ENCODE peak calls at places on chromosomes 16 and 17, in four cellular contexts. One of them, this sample, is unnamed.

GRCh38 chr16:74035816-74036215 is 260.8 kb upstream of the PSMD7 start:
- DNase-seq in transverse colon: no peak
- DNase-seq in tibial nerve: no peak
- DNase-seq in A549: peak
- DNase-seq in this sample: no peak

GRCh38 chr17:7191571-7192270 is 12.6 kb upstream of the ASGR1 start:
- DNase-seq in transverse colon: no peak
- DNase-seq in tibial nerve: no peak
- DNase-seq in A549: peak
- DNase-seq in this sample: no peak

GRCh38 chr16:89330177-89330856 is 112.8 kb downstream of the ZNF778 start:
- DNase-seq in A549: peak
- DNase-seq in transverse colon: no peak
- DNase-seq in tibial nerve: no peak
- DNase-seq in this sample: peak

GRCh38 chr16:21563676-21564075 is 35.7 kb upstream of the METTL9 start:
- DNase-seq in transverse colon: no peak
- DNase-seq in A549: no peak
- DNase-seq in tibial nerve: no peak
- DNase-seq in this sample: no peak

GRCh38 chr17:79618383-79619067 is 7.7 kb upstream of the RBFOX3 start:
- DNase-seq in tibial nerve: no peak
- DNase-seq in transverse colon: no peak
- DNase-seq in A549: no peak
- DNase-seq in this sample: no peak

GRCh38 chr17:31313982-31314787 is at the start of gene EVI2B:
- DNase-seq in transverse colon: no peak
- DNase-seq in tibial nerve: no peak
- DNase-seq in A549: peak
- DNase-seq in this sample: no peak

GRCh38 chr17:4806420-4806769 is 557 bp upstream of the PLD2 start:
- DNase-seq in A549: no peak
- DNase-seq in tibial nerve: no peak
- DNase-seq in transverse colon: peak
- DNase-seq in this sample: no peak

GRCh38 chr16:27983244-27983643 is 80.3 kb downstream of the GSG1L start:
- DNase-seq in tibial nerve: no peak
- DNase-seq in A549: no peak
- DNase-seq in transverse colon: no peak
- DNase-seq in this sample: no peak

GRCh38 chr16:3971261-3971660 is 90.7 kb upstream of the CREBBP start:
- DNase-seq in A549: peak
- DNase-seq in tibial nerve: no peak
- DNase-seq in transverse colon: no peak
- DNase-seq in this sample: no peak

GRCh38 chr16:89018605-89019158 is 41.7 kb upstream of the CBFA2T3 start:
- DNase-seq in transverse colon: no peak
- DNase-seq in tibial nerve: no peak
- DNase-seq in A549: no peak
- DNase-seq in this sample: no peak

GRCh38 chr17:65660947-65661346 is 99.5 kb upstream of the AXIN2 start:
- DNase-seq in transverse colon: no peak
- DNase-seq in A549: peak
- DNase-seq in tibial nerve: no peak
- DNase-seq in this sample: no peak

GRCh38 chr17:11644265-11645212 is 46.3 kb downstream of the DNAH9 start:
- DNase-seq in tibial nerve: peak
- DNase-seq in transverse colon: peak
- DNase-seq in A549: peak
- DNase-seq in this sample: peak

GRCh38 chr17:68790481-68790880 is 164.7 kb downstream of the ABCA8 start:
- DNase-seq in transverse colon: no peak
- DNase-seq in tibial nerve: no peak
- DNase-seq in A549: no peak
- DNase-seq in this sample: no peak

GRCh38 chr16:2473425-2473926 is 1.5 kb upstream of the TBC1D24 start:
- DNase-seq in A549: no peak
- DNase-seq in tibial nerve: no peak
- DNase-seq in transverse colon: no peak
- DNase-seq in this sample: no peak

GRCh38 chr17:68200689-68201424 is 47.0 kb upstream of the AMZ2 start:
- DNase-seq in transverse colon: peak
- DNase-seq in A549: peak
- DNase-seq in tibial nerve: peak
- DNase-seq in this sample: peak

GRCh38 chr17:59413014-59413725 is 81.7 kb downstream of the YPEL2 start:
- DNase-seq in A549: no peak
- DNase-seq in transverse colon: no peak
- DNase-seq in tibial nerve: no peak
- DNase-seq in this sample: no peak

GRCh38 chr17:17819561-17819995 is 17.2 kb downstream of the SREBF1 start:
- DNase-seq in transverse colon: peak
- DNase-seq in tibial nerve: no peak
- DNase-seq in A549: peak
- DNase-seq in this sample: peak

GRCh38 chr16:678858-679807 is 1.1 kb upstream of the STUB1 start:
- DNase-seq in transverse colon: peak
- DNase-seq in A549: peak
- DNase-seq in tibial nerve: peak
- DNase-seq in this sample: peak

GRCh38 chr16:24069036-24069590 is 187.0 kb upstream of the CACNG3 start:
- DNase-seq in transverse colon: no peak
- DNase-seq in A549: no peak
- DNase-seq in tibial nerve: no peak
- DNase-seq in this sample: no peak

GRCh38 chr17:7416323-7416722 is 3.8 kb upstream of the SPEM1 start:
- DNase-seq in transverse colon: no peak
- DNase-seq in A549: no peak
- DNase-seq in tibial nerve: no peak
- DNase-seq in this sample: no peak

GRCh38 chr16:65059421-65059980 is 62.4 kb downstream of the CDH11 start:
- DNase-seq in tibial nerve: no peak
- DNase-seq in transverse colon: no peak
- DNase-seq in A549: no peak
- DNase-seq in this sample: no peak

GRCh38 chr16:24815052-24815451 is 30.7 kb upstream of the SLC5A11 start:
- DNase-seq in A549: no peak
- DNase-seq in transverse colon: no peak
- DNase-seq in tibial nerve: no peak
- DNase-seq in this sample: no peak

GRCh38 chr17:83194189-83194565 is 114.8 kb downstream of the METRNL start:
- DNase-seq in transverse colon: peak
- DNase-seq in A549: no peak
- DNase-seq in tibial nerve: peak
- DNase-seq in this sample: no peak

GRCh38 chr17:50908140-50908859 is 42.1 kb upstream of the TOB1 start:
- DNase-seq in transverse colon: no peak
- DNase-seq in tibial nerve: no peak
- DNase-seq in A549: no peak
- DNase-seq in this sample: no peak

GRCh38 chr17:50906443-50906842 is 40.3 kb upstream of the TOB1 start:
- DNase-seq in tibial nerve: no peak
- DNase-seq in transverse colon: no peak
- DNase-seq in A549: no peak
- DNase-seq in this sample: no peak

GRCh38 chr17:50911450-50911849 is 45.3 kb upstream of the TOB1 start:
- DNase-seq in A549: no peak
- DNase-seq in transverse colon: no peak
- DNase-seq in tibial nerve: no peak
- DNase-seq in this sample: no peak

GRCh38 chr17:50909765-50910661 is 43.9 kb upstream of the TOB1 start:
- DNase-seq in A549: no peak
- DNase-seq in tibial nerve: no peak
- DNase-seq in transverse colon: no peak
- DNase-seq in this sample: no peak

DNA sequence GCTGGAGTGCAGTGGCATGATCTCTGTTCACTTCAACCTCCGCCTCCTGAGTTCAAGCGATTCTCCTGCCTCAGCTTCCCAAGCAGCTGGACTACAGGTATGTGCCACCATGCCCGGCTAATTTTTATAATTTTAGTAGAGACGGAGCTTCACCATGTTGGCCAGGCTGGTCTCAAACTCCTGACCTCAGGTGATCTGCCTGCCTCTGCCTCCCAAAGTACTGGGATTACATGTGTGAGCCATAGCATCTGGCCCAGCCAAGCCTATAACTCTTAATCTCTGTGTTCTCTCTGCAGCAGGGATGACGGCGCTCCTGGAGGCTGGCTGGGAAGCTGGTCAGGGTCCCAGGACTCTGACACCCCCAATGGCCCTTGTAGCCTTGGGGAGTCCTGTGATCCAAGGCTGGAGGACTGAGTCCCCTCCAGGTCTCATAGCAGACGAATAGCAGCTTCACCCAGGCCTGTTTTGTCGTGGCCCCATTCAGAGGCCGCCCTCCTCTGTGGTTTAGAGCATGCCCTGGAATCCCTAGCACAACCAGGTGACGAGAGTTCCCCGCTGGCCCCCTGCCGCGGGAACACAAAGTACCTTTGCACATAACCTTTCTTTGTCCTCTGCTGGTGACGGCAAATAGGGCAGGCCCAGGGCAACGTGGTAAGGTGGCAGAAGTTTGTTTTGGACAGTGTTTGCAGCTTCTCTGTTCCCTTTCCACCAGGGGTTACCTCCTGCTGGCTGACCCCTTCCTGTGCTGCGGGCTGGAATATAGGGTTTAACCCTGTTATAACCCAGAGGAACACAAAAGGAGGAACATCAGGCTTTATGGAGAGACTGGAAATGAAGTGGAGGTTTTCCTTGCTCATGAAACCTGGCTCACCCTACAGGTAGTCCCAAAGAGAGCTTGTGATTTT is 43.0 kb upstream of the TOB1 start:
- DNase-seq in tibial nerve: peak
- DNase-seq in A549: no peak
- DNase-seq in transverse colon: no peak
- DNase-seq in this sample: peak
- TF ChIP-seq EP300 in tibial nerve: peak
- TF ChIP-seq EP300 in A549: no peak
- TF ChIP-seq EP300 in transverse colon: no peak
- TF ChIP-seq EP300 in this sample: peak

GRCh38 chr17:1591474-1592090 is 29.0 kb upstream of the PITPNA start:
- DNase-seq in tibial nerve: no peak
- DNase-seq in transverse colon: no peak
- DNase-seq in A549: no peak
- DNase-seq in this sample: no peak

GRCh38 chr17:1590031-1590746 is 27.6 kb upstream of the PITPNA start:
- DNase-seq in tibial nerve: no peak
- DNase-seq in transverse colon: peak
- DNase-seq in A549: peak
- DNase-seq in this sample: peak

GRCh38 chr17:1590747-1591473 is 28.3 kb upstream of the PITPNA start:
- DNase-seq in tibial nerve: no peak
- DNase-seq in A549: no peak
- DNase-seq in transverse colon: no peak
- DNase-seq in this sample: no peak

GRCh38 chr17:1593630-1593931 is 31.0 kb upstream of the PITPNA start:
- DNase-seq in A549: no peak
- DNase-seq in transverse colon: no peak
- DNase-seq in tibial nerve: no peak
- DNase-seq in this sample: no peak

GRCh38 chr17:1592751-1593629 is 30.4 kb upstream of the PITPNA start:
- DNase-seq in transverse colon: peak
- DNase-seq in A549: no peak
- DNase-seq in tibial nerve: no peak
- DNase-seq in this sample: no peak
- TF ChIP-seq EP300 in transverse colon: no peak
- TF ChIP-seq EP300 in A549: no peak
- TF ChIP-seq EP300 in tibial nerve: no peak
- TF ChIP-seq EP300 in this sample: no peak

DNA sequence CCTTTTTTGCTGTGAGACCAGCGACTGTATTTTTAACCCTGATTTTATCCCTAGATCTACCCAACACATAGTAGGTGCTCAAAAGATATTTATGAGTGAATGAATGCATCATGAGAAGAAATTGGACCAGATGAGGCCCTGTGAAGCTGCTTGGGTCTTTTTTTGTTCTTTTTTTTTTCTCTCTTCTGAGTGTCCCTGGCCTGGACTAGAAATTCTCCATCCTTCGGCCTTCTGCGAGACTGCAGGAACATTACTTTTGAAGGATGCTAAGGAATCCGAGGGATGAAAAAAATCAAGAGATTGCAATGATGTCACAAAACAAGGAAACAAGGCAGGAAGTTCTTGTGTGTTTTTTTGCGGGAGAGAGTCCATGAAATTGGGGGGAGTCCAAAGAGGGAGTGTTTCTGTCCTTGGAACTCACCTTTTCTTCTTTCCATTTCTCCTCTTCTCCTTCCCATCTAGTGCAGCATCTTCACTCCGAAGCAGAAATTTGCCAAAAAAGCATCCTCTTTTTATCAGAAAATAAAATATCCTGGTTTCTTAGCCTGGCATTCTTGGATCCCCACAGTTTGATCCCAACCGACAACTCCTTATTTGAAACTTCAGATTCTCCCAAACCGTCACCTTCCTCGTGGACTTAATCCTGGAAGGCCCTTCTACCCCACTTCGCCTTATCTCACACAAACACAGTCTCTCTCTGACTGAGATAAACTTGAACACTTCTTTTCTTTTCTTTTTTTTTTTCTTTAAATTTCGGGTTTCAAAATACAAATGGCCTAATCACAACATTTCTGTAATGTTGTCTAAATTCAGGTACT is 724 bp upstream of the RUSF1 start:
- DNase-seq in tibial nerve: no peak
- DNase-seq in A549: peak
- DNase-seq in transverse colon: no peak
- DNase-seq in this sample: no peak
- TF ChIP-seq EP300 in tibial nerve: no peak
- TF ChIP-seq EP300 in A549: no peak
- TF ChIP-seq EP300 in transverse colon: no peak
- TF ChIP-seq EP300 in this sample: no peak

GRCh38 chr16:49096191-49096945 is 185.3 kb downstream of the CBLN1 start:
- DNase-seq in transverse colon: no peak
- DNase-seq in A549: no peak
- DNase-seq in tibial nerve: no peak
- DNase-seq in this sample: no peak
- TF ChIP-seq EP300 in transverse colon: no peak
- TF ChIP-seq EP300 in A549: no peak
- TF ChIP-seq EP300 in tibial nerve: no peak
- TF ChIP-seq EP300 in this sample: no peak

DNA sequence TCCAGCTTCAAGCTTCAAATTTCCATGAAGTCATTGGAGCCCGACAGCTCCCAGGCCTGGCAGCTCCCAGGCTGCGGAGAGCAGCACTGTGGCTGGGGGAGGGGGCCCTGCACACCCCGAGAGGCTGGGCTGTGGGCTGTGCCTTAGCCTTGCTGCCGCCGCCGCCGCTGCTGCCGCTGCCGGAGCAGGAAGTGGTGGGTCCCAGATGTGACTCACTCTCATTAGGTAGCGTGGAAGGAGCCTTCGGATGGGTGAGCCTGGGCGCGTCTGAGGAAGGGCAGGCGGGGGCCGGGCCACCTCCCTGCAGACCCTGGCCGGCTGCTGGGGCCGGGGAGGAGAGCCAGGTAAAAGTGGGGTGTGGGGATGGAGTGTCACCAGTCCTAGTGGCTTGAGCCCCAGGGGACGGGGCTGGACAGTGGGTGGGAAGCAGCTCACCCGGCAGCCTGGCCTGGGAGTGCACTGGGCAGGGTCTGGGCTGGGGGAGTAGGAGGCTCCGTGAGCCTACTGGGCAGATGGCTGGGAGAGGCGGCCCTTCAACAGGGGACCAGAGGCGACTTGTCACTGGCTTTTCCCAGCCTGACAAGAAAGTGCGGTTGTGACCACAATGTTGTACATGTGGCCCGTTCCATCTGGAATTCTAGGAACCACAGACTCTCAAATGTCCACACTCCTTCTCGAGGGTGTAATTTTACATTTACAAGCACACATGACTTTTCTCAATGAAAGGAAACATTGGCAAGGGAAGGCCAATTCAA is at the start of gene ADCY7:
- DNase-seq in tibial nerve: no peak
- DNase-seq in transverse colon: peak
- DNase-seq in A549: no peak
- DNase-seq in this sample: peak
- TF ChIP-seq EP300 in tibial nerve: no peak
- TF ChIP-seq EP300 in transverse colon: no peak
- TF ChIP-seq EP300 in A549: no peak
- TF ChIP-seq EP300 in this sample: no peak

This sample was measured in stomach.